ENCODE peak calls at places on chromosomes 4 and X, in five cellular contexts. C is tibial nerve; T is CD4-positive, alpha-beta T cell; I is omental fat pad; H is AG10803. X is an unnamed sample.

GRCh38 chr4:119082661-119083060 is 53.0 kb upstream of the MYOZ2 start:
- DNase-seq in T (no peak), H (no peak), I (no peak), C (no peak), X (no peak)

GRCh38 chr4:88439161-88439760 is 17.7 kb upstream of the HERC5 start:
- DNase-seq in H (no peak), C (no peak), T (no peak), I (no peak), X (no peak)

GRCh38 chr4:176668324-176668723 is 124.4 kb downstream of the VEGFC start:
- DNase-seq in H (peak), T (no peak), I (no peak), C (no peak), X (no peak)

GRCh38 chr4:112381996-112382692 is 85.0 kb downstream of the ALPK1 start:
- DNase-seq in T (no peak), H (no peak), C (no peak), I (no peak), X (no peak)

GRCh38 chr4:17468638-17469221 is 43.2 kb downstream of the QDPR start:
- DNase-seq in I (no peak), T (no peak), C (no peak), H (peak), X (peak)

GRCh38 chr4:178423366-178423765 is 981.1 kb upstream of the AGA start:
- DNase-seq in C (no peak), I (no peak), H (no peak), T (no peak), X (no peak)

GRCh38 chr4:17166954-17167353 is 268.5 kb upstream of the LDB2 start:
- DNase-seq in I (no peak), H (no peak), C (no peak), T (no peak), X (peak)

GRCh38 chr4:158172558-158173258 is at the start of gene GASK1B:
- DNase-seq in C (peak), H (peak), T (no peak), I (no peak), X (peak)

GRCh38 chr4:80266902-80267380 is 477 bp downstream of the FGF5 start:
- DNase-seq in H (peak), I (no peak), T (no peak), C (no peak), X (peak)

GRCh38 chr4:27008693-27009092 is 148.1 kb downstream of the STIM2 start:
- DNase-seq in I (no peak), C (no peak), H (peak), T (no peak), X (no peak)

GRCh38 chrX:49184294-49185061 is 1.7 kb downstream of the PRICKLE3 start:
- DNase-seq in I (peak), H (peak), T (no peak), C (peak), X (peak)

GRCh38 chr4:17705107-17705506 is 76.3 kb downstream of the FAM184B start:
- DNase-seq in H (no peak), C (no peak), I (no peak), T (no peak), X (no peak)

GRCh38 chr4:33649015-33649414 is 2595.3 kb downstream of the ARAP2 start:
- DNase-seq in I (no peak), H (peak), C (no peak), T (no peak), X (peak)

GRCh38 chrX:70336767-70337166 is 46.9 kb downstream of the KIF4A start:
- DNase-seq in C (no peak), T (no peak), I (no peak), H (no peak), X (no peak)

GRCh38 chr4:88985088-88985779 is 71.8 kb downstream of the FAM13A start:
- DNase-seq in I (no peak), T (no peak), H (peak), C (no peak), X (peak)

GRCh38 chrX:119997570-119997969 is 54.0 kb upstream of the NKAP start:
- DNase-seq in H (no peak), I (no peak), T (no peak), C (no peak), X (no peak)

GRCh38 chr4:164614999-164615398 is 138.9 kb upstream of the SMIM31 start:
- DNase-seq in I (no peak), T (no peak), H (no peak), C (no peak), X (no peak)

GRCh38 chr4:122044496-122044895 is 92.6 kb upstream of the TRPC3 start:
- DNase-seq in T (no peak), C (no peak), I (no peak), H (no peak), X (no peak)

GRCh38 chr4:44661940-44662622 is 10.7 kb upstream of the YIPF7 start:
- DNase-seq in C (no peak), H (no peak), T (no peak), I (no peak), X (no peak)

GRCh38 chr4:82983450-82983849 is 27.2 kb downstream of the LIN54 start:
- DNase-seq in H (no peak), T (no peak), C (no peak), I (no peak), X (no peak)

GRCh38 chr4:69823481-69824186 is 36.3 kb downstream of the SULT1E1 start:
- DNase-seq in I (no peak), H (peak), T (peak), C (no peak), X (peak)

GRCh38 chrX:12965390-12965940 is 9.4 kb upstream of the TMSB4X start:
- DNase-seq in H (no peak), T (no peak), C (no peak), I (no peak), X (no peak)

GRCh38 chr4:186137193-186137792 is 32.8 kb downstream of the FAM149A start:
- DNase-seq in C (no peak), T (no peak), I (no peak), H (peak), X (peak)

GRCh38 chr4:14908635-14909034 is 93.6 kb upstream of the CPEB2 start:
- DNase-seq in T (no peak), I (no peak), C (no peak), H (no peak), X (no peak)

GRCh38 chrX:139882299-139882698 is 50.6 kb downstream of the ATP11C start:
- DNase-seq in C (no peak), I (no peak), H (peak), T (no peak), X (no peak)

GRCh38 chr4:152310223-152310622 is 225.7 kb downstream of the FBXW7 start:
- DNase-seq in T (no peak), C (no peak), H (peak), I (no peak), X (peak)

GRCh38 chr4:17265139-17265538 is 246.8 kb downstream of the QDPR start:
- DNase-seq in T (no peak), I (no peak), C (no peak), H (peak), X (peak)

GRCh38 chr4:60683357-60683756 is 516.8 kb upstream of the ADGRL3 start:
- DNase-seq in C (no peak), H (peak), T (no peak), I (no peak), X (peak)

GRCh38 chrX:120244395-120244734 is 6.2 kb upstream of the ZBTB33 start:
- DNase-seq in C (no peak), I (no peak), T (no peak), H (no peak), X (no peak)

GRCh38 chr4:39062499-39062898 is 467 bp downstream of the KLHL5 start:
- DNase-seq in T (no peak), C (no peak), I (no peak), H (peak), X (no peak)

GRCh38 chr4:172962564-172963353 is 205.9 kb upstream of the GALNT7 start:
- DNase-seq in H (peak), C (no peak), T (no peak), I (no peak), X (peak)